ENCODE peak calls at places on chromosomes 4 and X, in five cellular contexts. One of them, this sample, is unnamed.
A peak's percentile ranks its signal among the peaks of the same experiment; 100 is the strongest.

GRCh38 chr4:136558940-136559494 is 973.3 kb downstream of the PCDH18 start:
- DNase-seq in dorsolateral prefrontal cortex: no peak
- DNase-seq in endothelial cell: no peak
- DNase-seq in colonic mucosa: no peak
- DNase-seq in GM10248: no peak
- DNase-seq in this sample: no peak

GRCh38 chrX:40644175-40644574 is 3.2 kb downstream of the CXorf38 start:
- DNase-seq in dorsolateral prefrontal cortex: no peak
- DNase-seq in endothelial cell: no peak
- DNase-seq in colonic mucosa: no peak
- DNase-seq in GM10248: no peak
- DNase-seq in this sample: no peak

GRCh38 chr4:117971406-117971805 is 62.9 kb upstream of the NDST3 start:
- DNase-seq in dorsolateral prefrontal cortex: no peak
- DNase-seq in endothelial cell: no peak
- DNase-seq in colonic mucosa: no peak
- DNase-seq in GM10248: no peak
- DNase-seq in this sample: no peak

GRCh38 chr4:126405369-126405982 is 1090.7 kb downstream of the FAT4 start:
- DNase-seq in dorsolateral prefrontal cortex: no peak
- DNase-seq in endothelial cell: no peak
- DNase-seq in colonic mucosa: no peak
- DNase-seq in GM10248: no peak
- DNase-seq in this sample: no peak

GRCh38 chrX:154398668-154399526 is 720 bp downstream of the RPL10 start:
- DNase-seq in dorsolateral prefrontal cortex: peak; percentile 81
- DNase-seq in endothelial cell: peak; percentile 76
- DNase-seq in colonic mucosa: peak; percentile 88
- DNase-seq in GM10248: peak; percentile 50
- DNase-seq in this sample: peak; percentile 57

GRCh38 chrX:51144828-51145442 is 187.7 kb upstream of the NUDT10 start:
- DNase-seq in dorsolateral prefrontal cortex: no peak
- DNase-seq in endothelial cell: peak; percentile 35
- DNase-seq in colonic mucosa: peak; percentile 41
- DNase-seq in GM10248: peak; percentile 21
- DNase-seq in this sample: peak; percentile 14

GRCh38 chrX:39508300-39508692 is 589.5 kb downstream of the BCOR start:
- DNase-seq in dorsolateral prefrontal cortex: no peak
- DNase-seq in endothelial cell: no peak
- DNase-seq in colonic mucosa: no peak
- DNase-seq in GM10248: no peak
- DNase-seq in this sample: no peak

GRCh38 chr4:128191115-128191897 is 96.3 kb downstream of the PGRMC2 start:
- DNase-seq in dorsolateral prefrontal cortex: peak; percentile 68
- DNase-seq in endothelial cell: peak; percentile 52
- DNase-seq in colonic mucosa: peak; percentile 65
- DNase-seq in GM10248: peak; percentile 61
- DNase-seq in this sample: peak; percentile 59

GRCh38 chr4:126718161-126718560 is 914.6 kb upstream of the INTU start:
- DNase-seq in dorsolateral prefrontal cortex: no peak
- DNase-seq in endothelial cell: no peak
- DNase-seq in colonic mucosa: no peak
- DNase-seq in GM10248: peak; percentile 15
- DNase-seq in this sample: no peak

GRCh38 chr4:74665346-74665745 is 129.0 kb downstream of the BTC start:
- DNase-seq in dorsolateral prefrontal cortex: no peak
- DNase-seq in endothelial cell: no peak
- DNase-seq in colonic mucosa: no peak
- DNase-seq in GM10248: no peak
- DNase-seq in this sample: no peak

GRCh38 chr4:182819751-182820150 is 97.4 kb downstream of the DCTD start:
- DNase-seq in dorsolateral prefrontal cortex: peak; percentile 25
- DNase-seq in endothelial cell: no peak
- DNase-seq in colonic mucosa: no peak
- DNase-seq in GM10248: no peak
- DNase-seq in this sample: no peak

GRCh38 chr4:13403833-13404232 is 80.3 kb downstream of the RAB28 start:
- DNase-seq in dorsolateral prefrontal cortex: no peak
- DNase-seq in endothelial cell: no peak
- DNase-seq in colonic mucosa: no peak
- DNase-seq in GM10248: no peak
- DNase-seq in this sample: no peak
- TF ChIP-seq CTCF in dorsolateral prefrontal cortex: no peak
- TF ChIP-seq CTCF in endothelial cell: no peak
- TF ChIP-seq CTCF in colonic mucosa: no peak
- TF ChIP-seq CTCF in GM10248: no peak
- TF ChIP-seq CTCF in this sample: no peak

DNA sequence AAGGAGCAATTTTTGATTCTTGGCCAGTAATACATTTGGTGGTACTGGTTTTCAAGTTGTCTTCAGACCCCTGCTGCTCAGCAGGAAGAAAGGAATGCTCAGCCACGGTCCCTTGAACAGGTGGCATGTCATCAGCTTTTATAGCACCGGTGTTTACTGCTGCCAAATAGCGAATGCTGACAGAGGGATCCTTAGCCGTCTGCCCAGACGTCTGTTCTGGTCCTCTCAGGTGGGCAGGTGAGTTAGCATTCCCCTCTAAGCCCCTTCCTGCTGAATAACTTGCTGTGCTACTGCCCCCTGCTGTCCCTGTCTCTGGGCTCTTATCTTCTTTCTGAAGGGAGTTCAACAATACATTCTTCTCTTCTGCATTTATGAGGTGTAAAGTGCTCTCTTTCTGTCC is 28.4 kb downstream of the BOD1L1 start:
- DNase-seq in dorsolateral prefrontal cortex: no peak
- DNase-seq in endothelial cell: no peak
- DNase-seq in colonic mucosa: no peak
- DNase-seq in GM10248: no peak
- DNase-seq in this sample: no peak
- TF ChIP-seq CTCF in dorsolateral prefrontal cortex: peak; percentile 16
- TF ChIP-seq CTCF in endothelial cell: peak; percentile 20
- TF ChIP-seq CTCF in colonic mucosa: no peak
- TF ChIP-seq CTCF in GM10248: no peak
- TF ChIP-seq CTCF in this sample: no peak

DNA sequence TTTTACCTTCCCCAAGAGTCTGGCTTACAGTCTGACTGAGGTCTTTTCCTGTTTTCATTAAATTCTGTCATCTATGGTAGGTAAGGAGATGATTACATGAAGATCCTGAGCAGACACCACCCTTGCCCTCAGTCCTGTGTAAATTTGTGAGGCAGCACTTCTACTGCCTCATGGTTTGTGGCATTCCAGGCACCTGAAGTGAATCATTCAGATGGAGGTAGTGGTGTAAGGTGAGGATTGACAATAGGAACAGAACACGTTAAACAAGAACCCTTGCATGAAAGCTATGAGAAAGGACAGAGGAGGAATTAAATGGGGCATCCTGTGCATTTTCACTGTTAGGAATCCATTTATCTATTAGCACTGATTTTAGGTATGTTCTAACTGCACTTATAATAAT is 618.6 kb downstream of the TLL1 start:
- DNase-seq in dorsolateral prefrontal cortex: no peak
- DNase-seq in endothelial cell: no peak
- DNase-seq in colonic mucosa: no peak
- DNase-seq in GM10248: no peak
- DNase-seq in this sample: no peak
- TF ChIP-seq CTCF in dorsolateral prefrontal cortex: no peak
- TF ChIP-seq CTCF in endothelial cell: no peak
- TF ChIP-seq CTCF in colonic mucosa: no peak
- TF ChIP-seq CTCF in GM10248: no peak
- TF ChIP-seq CTCF in this sample: no peak

DNA sequence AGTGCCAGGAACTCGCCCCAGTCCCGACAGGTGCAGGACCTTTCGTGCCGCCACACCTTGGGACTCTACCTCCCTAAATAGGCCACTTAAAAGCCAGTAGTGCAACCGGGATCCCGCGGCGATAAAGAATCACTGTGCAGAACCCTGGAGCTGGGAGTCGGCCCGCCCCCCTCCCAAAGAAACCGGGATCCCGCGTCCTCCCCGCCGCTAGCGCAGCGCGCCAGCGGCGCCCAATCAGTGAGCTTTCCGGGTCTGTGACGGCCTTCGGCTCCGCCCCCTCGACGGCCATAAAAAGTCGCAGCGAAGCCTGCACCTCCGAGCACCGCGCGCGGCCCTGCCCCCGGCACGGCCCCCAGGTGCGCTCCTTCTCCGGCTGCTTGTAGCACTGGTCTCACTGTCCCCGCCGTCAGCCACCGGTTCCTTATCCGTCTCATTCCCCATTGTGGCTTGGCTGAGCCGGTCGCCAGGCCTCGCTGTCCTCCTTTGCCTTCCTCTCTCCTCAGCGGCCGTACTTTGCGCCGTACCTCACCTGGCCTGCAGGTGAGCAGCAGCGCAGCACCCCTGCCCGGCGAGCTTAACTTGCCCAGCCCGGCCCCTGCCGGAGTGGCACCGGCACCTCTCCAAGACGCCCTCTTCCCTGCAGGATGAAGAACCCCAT is at the start of gene LRAT:
- DNase-seq in dorsolateral prefrontal cortex: no peak
- DNase-seq in endothelial cell: peak; percentile 62
- DNase-seq in colonic mucosa: peak; percentile 82
- DNase-seq in GM10248: peak; percentile 35
- DNase-seq in this sample: peak; percentile 28
- TF ChIP-seq CTCF in dorsolateral prefrontal cortex: no peak
- TF ChIP-seq CTCF in endothelial cell: no peak
- TF ChIP-seq CTCF in colonic mucosa: peak; percentile 31
- TF ChIP-seq CTCF in GM10248: no peak
- TF ChIP-seq CTCF in this sample: no peak

GRCh38 chrX:121010218-121010617 is 24.7 kb upstream of the CT47A1 start:
- DNase-seq in dorsolateral prefrontal cortex: no peak
- DNase-seq in endothelial cell: no peak
- DNase-seq in colonic mucosa: no peak
- DNase-seq in GM10248: no peak
- DNase-seq in this sample: no peak

GRCh38 chrX:121014826-121015225 is 29.3 kb upstream of the CT47A1 start:
- DNase-seq in dorsolateral prefrontal cortex: no peak
- DNase-seq in endothelial cell: no peak
- DNase-seq in colonic mucosa: no peak
- DNase-seq in GM10248: no peak
- DNase-seq in this sample: no peak

GRCh38 chrX:121011254-121011653 is 25.7 kb upstream of the CT47A1 start:
- DNase-seq in dorsolateral prefrontal cortex: no peak
- DNase-seq in endothelial cell: no peak
- DNase-seq in colonic mucosa: no peak
- DNase-seq in GM10248: no peak
- DNase-seq in this sample: no peak

GRCh38 chrX:121009764-121010163 is 24.2 kb upstream of the CT47A1 start:
- DNase-seq in dorsolateral prefrontal cortex: no peak
- DNase-seq in endothelial cell: no peak
- DNase-seq in colonic mucosa: no peak
- DNase-seq in GM10248: no peak
- DNase-seq in this sample: no peak

DNA sequence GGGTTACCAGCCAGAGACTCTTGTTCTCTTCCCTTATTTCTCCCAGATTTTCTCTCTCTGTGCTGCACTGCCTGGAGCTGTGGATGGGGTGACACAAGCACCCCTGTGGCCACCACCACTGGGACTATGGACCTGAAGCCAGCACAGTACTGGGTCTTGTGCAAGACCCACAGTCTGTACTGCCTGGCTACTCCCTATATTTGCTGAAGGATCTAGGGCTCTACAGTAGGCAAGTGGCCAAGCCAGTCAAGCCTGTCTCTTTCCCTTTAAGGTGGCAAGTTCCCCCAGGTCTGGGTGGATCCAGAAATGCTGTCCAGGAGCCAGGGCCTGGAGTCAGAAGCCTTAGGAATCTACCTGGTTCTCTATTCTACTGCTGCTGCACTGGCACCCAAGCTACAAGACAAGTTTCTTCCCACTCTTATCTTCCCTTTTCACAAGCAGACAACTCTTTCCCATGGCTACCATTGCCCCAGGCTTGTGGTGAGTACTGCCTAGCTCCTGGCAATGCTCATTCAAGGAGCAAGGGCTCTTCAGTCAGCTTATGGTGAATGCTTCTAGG is 28.4 kb upstream of the CT47A1 start:
- DNase-seq in dorsolateral prefrontal cortex: no peak
- DNase-seq in endothelial cell: no peak
- DNase-seq in colonic mucosa: no peak
- DNase-seq in GM10248: no peak
- DNase-seq in this sample: no peak
- TF ChIP-seq CTCF in dorsolateral prefrontal cortex: no peak
- TF ChIP-seq CTCF in endothelial cell: no peak
- TF ChIP-seq CTCF in colonic mucosa: no peak
- TF ChIP-seq CTCF in GM10248: no peak
- TF ChIP-seq CTCF in this sample: no peak

DNA sequence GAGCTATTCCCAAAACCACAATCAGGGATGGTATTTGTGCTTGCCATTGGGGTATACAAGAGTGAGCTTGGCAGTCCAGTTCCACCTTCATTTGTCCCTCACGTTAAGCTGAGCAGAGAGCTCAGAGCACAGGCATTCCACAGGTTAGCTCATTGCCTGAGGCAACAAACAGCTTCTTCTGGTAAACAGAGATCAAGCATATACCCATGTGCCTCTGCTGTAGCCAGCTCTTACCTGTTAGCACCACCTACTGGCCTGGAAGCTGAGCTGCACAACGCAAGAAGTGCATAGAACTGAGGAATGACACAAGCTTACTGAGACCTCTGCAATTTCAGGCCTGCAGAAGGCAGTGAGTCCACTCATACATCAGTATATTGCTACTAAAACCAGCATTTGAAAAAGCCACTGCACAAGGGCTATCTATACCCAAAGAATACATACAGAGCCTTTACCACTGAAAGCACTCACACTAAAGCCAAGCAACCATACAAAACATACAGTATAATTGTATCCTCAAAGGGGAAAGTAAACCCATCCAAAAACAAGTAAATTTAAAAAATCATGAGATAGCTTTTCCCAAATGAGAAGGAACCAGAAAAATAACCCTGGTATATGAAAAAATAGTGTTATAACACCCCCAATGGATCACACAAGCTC is 258.3 kb upstream of the GABRA2 start:
- DNase-seq in dorsolateral prefrontal cortex: no peak
- DNase-seq in endothelial cell: peak; percentile 15
- DNase-seq in colonic mucosa: peak; percentile 19
- DNase-seq in GM10248: peak; percentile 13
- DNase-seq in this sample: peak; percentile 21
- TF ChIP-seq CTCF in dorsolateral prefrontal cortex: no peak
- TF ChIP-seq CTCF in endothelial cell: peak; percentile 25
- TF ChIP-seq CTCF in colonic mucosa: peak; percentile 50
- TF ChIP-seq CTCF in GM10248: peak; percentile 57
- TF ChIP-seq CTCF in this sample: peak; percentile 68